ENCODE peak calls at places on chromosomes 4 and X, in ten cellular contexts. One of them, this sample, is unnamed.

GRCh38 chr4:139227729-139228404 is 50.8 kb upstream of the ELF2 start:
- DNase-seq in cardiac muscle cell: peak; percentile 34
- DNase-seq in activated T-helper 1 cell treated with anti-CD3 and anti-CD28 coated beads, Interleukin-2, amount 50 U/mL, for 16 hours: no peak
- DNase-seq in activated gamma-delta T cell: no peak
- DNase-seq in body of pancreas: no peak
- DNase-seq in stimulated activated naive CD4-positive, alpha-beta T cell: no peak
- DNase-seq in T-helper 1 cell: no peak
- DNase-seq in neuronal stem cell: no peak
- DNase-seq in GM23248: no peak
- DNase-seq in right cardiac atrium: no peak
- DNase-seq in this sample: peak; percentile 51

GRCh38 chr4:55396305-55397023 is 707 bp downstream of the TMEM165 start:
- DNase-seq in neuronal stem cell: peak; percentile 39
- DNase-seq in activated T-helper 1 cell treated with anti-CD3 and anti-CD28 coated beads, Interleukin-2, amount 50 U/mL, for 16 hours: no peak
- DNase-seq in GM23248: peak; percentile 73
- DNase-seq in T-helper 1 cell: peak; percentile 17
- DNase-seq in activated gamma-delta T cell: peak; percentile 35
- DNase-seq in stimulated activated naive CD4-positive, alpha-beta T cell: no peak
- DNase-seq in cardiac muscle cell: peak; percentile 77
- DNase-seq in right cardiac atrium: peak; percentile 84
- DNase-seq in body of pancreas: peak; percentile 61
- DNase-seq in this sample: peak; percentile 75

GRCh38 chr4:58590714-58591113 is 1480.5 kb upstream of the IGFBP7 start:
- DNase-seq in body of pancreas: no peak
- DNase-seq in T-helper 1 cell: no peak
- DNase-seq in cardiac muscle cell: no peak
- DNase-seq in stimulated activated naive CD4-positive, alpha-beta T cell: no peak
- DNase-seq in right cardiac atrium: no peak
- DNase-seq in neuronal stem cell: no peak
- DNase-seq in GM23248: no peak
- DNase-seq in activated gamma-delta T cell: no peak
- DNase-seq in activated T-helper 1 cell treated with anti-CD3 and anti-CD28 coated beads, Interleukin-2, amount 50 U/mL, for 16 hours: no peak
- DNase-seq in this sample: no peak

GRCh38 chr4:26174033-26174432 is 146.8 kb upstream of the RBPJ start:
- DNase-seq in cardiac muscle cell: no peak
- DNase-seq in neuronal stem cell: no peak
- DNase-seq in activated T-helper 1 cell treated with anti-CD3 and anti-CD28 coated beads, Interleukin-2, amount 50 U/mL, for 16 hours: no peak
- DNase-seq in GM23248: no peak
- DNase-seq in activated gamma-delta T cell: no peak
- DNase-seq in body of pancreas: peak; percentile 91
- DNase-seq in right cardiac atrium: no peak
- DNase-seq in T-helper 1 cell: no peak
- DNase-seq in stimulated activated naive CD4-positive, alpha-beta T cell: no peak
- DNase-seq in this sample: peak; percentile 35

GRCh38 chrX:106912864-106913263 is 7.3 kb upstream of the CLDN2 start:
- DNase-seq in GM23248: peak; percentile 61
- DNase-seq in T-helper 1 cell: no peak
- DNase-seq in activated gamma-delta T cell: no peak
- DNase-seq in neuronal stem cell: no peak
- DNase-seq in right cardiac atrium: no peak
- DNase-seq in activated T-helper 1 cell treated with anti-CD3 and anti-CD28 coated beads, Interleukin-2, amount 50 U/mL, for 16 hours: no peak
- DNase-seq in cardiac muscle cell: no peak
- DNase-seq in body of pancreas: no peak
- DNase-seq in stimulated activated naive CD4-positive, alpha-beta T cell: no peak
- DNase-seq in this sample: no peak

GRCh38 chrX:149984411-149984810 is 46.1 kb upstream of the EOLA2 start:
- DNase-seq in GM23248: peak; percentile 7
- DNase-seq in body of pancreas: no peak
- DNase-seq in neuronal stem cell: no peak
- DNase-seq in activated gamma-delta T cell: no peak
- DNase-seq in cardiac muscle cell: no peak
- DNase-seq in right cardiac atrium: no peak
- DNase-seq in T-helper 1 cell: no peak
- DNase-seq in activated T-helper 1 cell treated with anti-CD3 and anti-CD28 coated beads, Interleukin-2, amount 50 U/mL, for 16 hours: no peak
- DNase-seq in stimulated activated naive CD4-positive, alpha-beta T cell: no peak
- DNase-seq in this sample: no peak

GRCh38 chr4:123671633-123672404 is 275.2 kb downstream of the SPRY1 start:
- DNase-seq in activated gamma-delta T cell: no peak
- DNase-seq in activated T-helper 1 cell treated with anti-CD3 and anti-CD28 coated beads, Interleukin-2, amount 50 U/mL, for 16 hours: no peak
- DNase-seq in body of pancreas: no peak
- DNase-seq in T-helper 1 cell: no peak
- DNase-seq in neuronal stem cell: no peak
- DNase-seq in stimulated activated naive CD4-positive, alpha-beta T cell: no peak
- DNase-seq in cardiac muscle cell: no peak
- DNase-seq in right cardiac atrium: no peak
- DNase-seq in GM23248: no peak
- DNase-seq in this sample: no peak

GRCh38 chr4:70991596-70991995 is 1.9 kb upstream of the DCK start:
- DNase-seq in T-helper 1 cell: no peak
- DNase-seq in body of pancreas: no peak
- DNase-seq in stimulated activated naive CD4-positive, alpha-beta T cell: no peak
- DNase-seq in activated T-helper 1 cell treated with anti-CD3 and anti-CD28 coated beads, Interleukin-2, amount 50 U/mL, for 16 hours: no peak
- DNase-seq in activated gamma-delta T cell: no peak
- DNase-seq in neuronal stem cell: no peak
- DNase-seq in GM23248: no peak
- DNase-seq in cardiac muscle cell: no peak
- DNase-seq in right cardiac atrium: no peak
- DNase-seq in this sample: no peak

This sample was measured in Karpas-422.